ENCODE peak calls at places on chromosomes 3 and 15, in seven cellular contexts. One of them, this sample, is unnamed.

GRCh38 chr15:61700803-61701202 is 359.4 kb downstream of the VPS13C start:
- DNase-seq in foreskin keratinocyte: no peak
- DNase-seq in fibroblast of the aortic adventitia: no peak
- DNase-seq in Calu3: no peak
- DNase-seq in AG04450: no peak
- DNase-seq in right atrium auricular region: no peak
- DNase-seq in left ventricle myocardium inferior: no peak
- DNase-seq in this sample: no peak

GRCh38 chr15:55007561-55007960 is 189.2 kb downstream of the RSL24D1 start:
- DNase-seq in foreskin keratinocyte: no peak
- DNase-seq in fibroblast of the aortic adventitia: no peak
- DNase-seq in Calu3: no peak
- DNase-seq in AG04450: no peak
- DNase-seq in right atrium auricular region: peak; percentile 69
- DNase-seq in left ventricle myocardium inferior: no peak
- DNase-seq in this sample: no peak

GRCh38 chr15:55196011-55196410 is 730 bp downstream of the RSL24D1 start:
- DNase-seq in foreskin keratinocyte: no peak
- DNase-seq in fibroblast of the aortic adventitia: peak; percentile 18
- DNase-seq in Calu3: no peak
- DNase-seq in AG04450: no peak
- DNase-seq in right atrium auricular region: no peak
- DNase-seq in left ventricle myocardium inferior: no peak
- DNase-seq in this sample: no peak

GRCh38 chr3:43223670-43224364 is 62.5 kb upstream of the SNRK start:
- DNase-seq in foreskin keratinocyte: no peak
- DNase-seq in fibroblast of the aortic adventitia: peak; percentile 46
- DNase-seq in Calu3: no peak
- DNase-seq in AG04450: no peak
- DNase-seq in right atrium auricular region: no peak
- DNase-seq in left ventricle myocardium inferior: no peak
- DNase-seq in this sample: no peak

GRCh38 chr3:56364665-56365064 is 103.6 kb downstream of the ERC2 start:
- DNase-seq in foreskin keratinocyte: no peak
- DNase-seq in fibroblast of the aortic adventitia: no peak
- DNase-seq in Calu3: no peak
- DNase-seq in AG04450: no peak
- DNase-seq in right atrium auricular region: no peak
- DNase-seq in left ventricle myocardium inferior: no peak
- DNase-seq in this sample: no peak

GRCh38 chr15:99409097-99409473 is 156.7 kb upstream of the MEF2A start:
- DNase-seq in foreskin keratinocyte: no peak
- DNase-seq in fibroblast of the aortic adventitia: peak; percentile 61
- DNase-seq in Calu3: peak; percentile 71
- DNase-seq in AG04450: no peak
- DNase-seq in right atrium auricular region: peak; percentile 78
- DNase-seq in left ventricle myocardium inferior: peak; percentile 67
- DNase-seq in this sample: no peak

GRCh38 chr3:131178710-131179375 is 152.2 kb downstream of the NEK11 start:
- DNase-seq in foreskin keratinocyte: no peak
- DNase-seq in fibroblast of the aortic adventitia: no peak
- DNase-seq in Calu3: no peak
- DNase-seq in AG04450: no peak
- DNase-seq in right atrium auricular region: no peak
- DNase-seq in left ventricle myocardium inferior: no peak
- DNase-seq in this sample: no peak

GRCh38 chr3:138842483-138843188 is 7.9 kb upstream of the PIK3CB start:
- DNase-seq in foreskin keratinocyte: no peak
- DNase-seq in fibroblast of the aortic adventitia: no peak
- DNase-seq in Calu3: no peak
- DNase-seq in AG04450: no peak
- DNase-seq in right atrium auricular region: no peak
- DNase-seq in left ventricle myocardium inferior: no peak
- DNase-seq in this sample: no peak

GRCh38 chr15:41411031-41411430 is 5.9 kb upstream of the RTF1 start:
- DNase-seq in foreskin keratinocyte: peak; percentile 43
- DNase-seq in fibroblast of the aortic adventitia: no peak
- DNase-seq in Calu3: no peak
- DNase-seq in AG04450: no peak
- DNase-seq in right atrium auricular region: no peak
- DNase-seq in left ventricle myocardium inferior: no peak
- DNase-seq in this sample: no peak

GRCh38 chr3:72756900-72757299 is 91.3 kb downstream of the SHQ1 start:
- DNase-seq in foreskin keratinocyte: no peak
- DNase-seq in fibroblast of the aortic adventitia: no peak
- DNase-seq in Calu3: no peak
- DNase-seq in AG04450: no peak
- DNase-seq in right atrium auricular region: no peak
- DNase-seq in left ventricle myocardium inferior: no peak
- DNase-seq in this sample: no peak

GRCh38 chr3:115808239-115808638 is 184.9 kb downstream of the GAP43 start:
- DNase-seq in foreskin keratinocyte: no peak
- DNase-seq in fibroblast of the aortic adventitia: peak; percentile 19
- DNase-seq in Calu3: no peak
- DNase-seq in AG04450: no peak
- DNase-seq in right atrium auricular region: no peak
- DNase-seq in left ventricle myocardium inferior: no peak
- DNase-seq in this sample: no peak

GRCh38 chr15:45181491-45182285 is 6.1 kb downstream of the SHF start:
- DNase-seq in foreskin keratinocyte: no peak
- DNase-seq in fibroblast of the aortic adventitia: no peak
- DNase-seq in Calu3: no peak
- DNase-seq in AG04450: no peak
- DNase-seq in right atrium auricular region: no peak
- DNase-seq in left ventricle myocardium inferior: no peak
- DNase-seq in this sample: no peak

GRCh38 chr3:154224366-154224765 is 99.9 kb downstream of the DHX36 start:
- DNase-seq in foreskin keratinocyte: no peak
- DNase-seq in fibroblast of the aortic adventitia: no peak
- DNase-seq in Calu3: no peak
- DNase-seq in AG04450: no peak
- DNase-seq in right atrium auricular region: no peak
- DNase-seq in left ventricle myocardium inferior: no peak
- DNase-seq in this sample: no peak

GRCh38 chr15:78763796-78764241 is 47.4 kb downstream of the ADAMTS7 start:
- DNase-seq in foreskin keratinocyte: no peak
- DNase-seq in fibroblast of the aortic adventitia: no peak
- DNase-seq in Calu3: no peak
- DNase-seq in AG04450: no peak
- DNase-seq in right atrium auricular region: peak; percentile 57
- DNase-seq in left ventricle myocardium inferior: no peak
- DNase-seq in this sample: no peak

GRCh38 chr15:61748529-61748928 is 311.7 kb downstream of the VPS13C start:
- DNase-seq in foreskin keratinocyte: peak; percentile 72
- DNase-seq in fibroblast of the aortic adventitia: no peak
- DNase-seq in Calu3: no peak
- DNase-seq in AG04450: no peak
- DNase-seq in right atrium auricular region: no peak
- DNase-seq in left ventricle myocardium inferior: no peak
- DNase-seq in this sample: no peak

GRCh38 chr3:100796556-100796955 is 87.3 kb downstream of the TFG start:
- DNase-seq in foreskin keratinocyte: no peak
- DNase-seq in fibroblast of the aortic adventitia: peak; percentile 47
- DNase-seq in Calu3: no peak
- DNase-seq in AG04450: no peak
- DNase-seq in right atrium auricular region: no peak
- DNase-seq in left ventricle myocardium inferior: no peak
- DNase-seq in this sample: no peak

GRCh38 chr3:24185738-24186384 is 240.8 kb downstream of the NR1D2 start:
- DNase-seq in foreskin keratinocyte: peak; percentile 37
- DNase-seq in fibroblast of the aortic adventitia: peak; percentile 88
- DNase-seq in Calu3: peak; percentile 43
- DNase-seq in AG04450: peak; percentile 26
- DNase-seq in right atrium auricular region: no peak
- DNase-seq in left ventricle myocardium inferior: no peak
- DNase-seq in this sample: no peak

GRCh38 chr3:188202358-188203138 is 48.6 kb downstream of the LPP start:
- DNase-seq in foreskin keratinocyte: no peak
- DNase-seq in fibroblast of the aortic adventitia: no peak
- DNase-seq in Calu3: no peak
- DNase-seq in AG04450: no peak
- DNase-seq in right atrium auricular region: peak; percentile 54
- DNase-seq in left ventricle myocardium inferior: no peak
- DNase-seq in this sample: no peak

GRCh38 chr3:11002456-11002855 is 9.9 kb downstream of the SLC6A1 start:
- DNase-seq in foreskin keratinocyte: no peak
- DNase-seq in fibroblast of the aortic adventitia: no peak
- DNase-seq in Calu3: peak; percentile 20
- DNase-seq in AG04450: no peak
- DNase-seq in right atrium auricular region: no peak
- DNase-seq in left ventricle myocardium inferior: no peak
- DNase-seq in this sample: no peak

GRCh38 chr3:20066848-20067617 is 26.8 kb downstream of the KAT2B start:
- DNase-seq in foreskin keratinocyte: peak; percentile 52
- DNase-seq in fibroblast of the aortic adventitia: peak; percentile 59
- DNase-seq in Calu3: no peak
- DNase-seq in AG04450: no peak
- DNase-seq in right atrium auricular region: no peak
- DNase-seq in left ventricle myocardium inferior: peak; percentile 41
- DNase-seq in this sample: no peak

GRCh38 chr3:4750306-4751056 is 228.8 kb upstream of the BHLHE40 start:
- DNase-seq in foreskin keratinocyte: peak; percentile 71
- DNase-seq in fibroblast of the aortic adventitia: no peak
- DNase-seq in Calu3: no peak
- DNase-seq in AG04450: no peak
- DNase-seq in right atrium auricular region: no peak
- DNase-seq in left ventricle myocardium inferior: no peak
- DNase-seq in this sample: no peak

GRCh38 chr3:101825904-101826445 is 23.3 kb upstream of the NFKBIZ start:
- DNase-seq in foreskin keratinocyte: no peak
- DNase-seq in fibroblast of the aortic adventitia: no peak
- DNase-seq in Calu3: no peak
- DNase-seq in AG04450: no peak
- DNase-seq in right atrium auricular region: no peak
- DNase-seq in left ventricle myocardium inferior: no peak
- DNase-seq in this sample: no peak

GRCh38 chr3:101823525-101823924 is 25.8 kb upstream of the NFKBIZ start:
- DNase-seq in foreskin keratinocyte: no peak
- DNase-seq in fibroblast of the aortic adventitia: peak; percentile 39
- DNase-seq in Calu3: no peak
- DNase-seq in AG04450: no peak
- DNase-seq in right atrium auricular region: no peak
- DNase-seq in left ventricle myocardium inferior: no peak
- DNase-seq in this sample: no peak

GRCh38 chr3:101821503-101821902 is 27.8 kb upstream of the NFKBIZ start:
- DNase-seq in foreskin keratinocyte: no peak
- DNase-seq in fibroblast of the aortic adventitia: no peak
- DNase-seq in Calu3: no peak
- DNase-seq in AG04450: no peak
- DNase-seq in right atrium auricular region: no peak
- DNase-seq in left ventricle myocardium inferior: no peak
- DNase-seq in this sample: no peak

GRCh38 chr3:101827211-101828174 is 21.8 kb upstream of the NFKBIZ start:
- DNase-seq in foreskin keratinocyte: no peak
- DNase-seq in fibroblast of the aortic adventitia: peak; percentile 77
- DNase-seq in Calu3: peak; percentile 55
- DNase-seq in AG04450: no peak
- DNase-seq in right atrium auricular region: peak; percentile 83
- DNase-seq in left ventricle myocardium inferior: peak; percentile 67
- DNase-seq in this sample: peak; percentile 78

GRCh38 chr3:101824691-101825090 is 24.6 kb upstream of the NFKBIZ start:
- DNase-seq in foreskin keratinocyte: no peak
- DNase-seq in fibroblast of the aortic adventitia: peak; percentile 50
- DNase-seq in Calu3: no peak
- DNase-seq in AG04450: no peak
- DNase-seq in right atrium auricular region: no peak
- DNase-seq in left ventricle myocardium inferior: no peak
- DNase-seq in this sample: no peak
- TF ChIP-seq CTCF in foreskin keratinocyte: no peak
- TF ChIP-seq CTCF in fibroblast of the aortic adventitia: no peak
- TF ChIP-seq CTCF in Calu3: no peak
- TF ChIP-seq CTCF in AG04450: no peak
- TF ChIP-seq CTCF in right atrium auricular region: no peak
- TF ChIP-seq CTCF in left ventricle myocardium inferior: no peak
- TF ChIP-seq CTCF in this sample: no peak

DNA sequence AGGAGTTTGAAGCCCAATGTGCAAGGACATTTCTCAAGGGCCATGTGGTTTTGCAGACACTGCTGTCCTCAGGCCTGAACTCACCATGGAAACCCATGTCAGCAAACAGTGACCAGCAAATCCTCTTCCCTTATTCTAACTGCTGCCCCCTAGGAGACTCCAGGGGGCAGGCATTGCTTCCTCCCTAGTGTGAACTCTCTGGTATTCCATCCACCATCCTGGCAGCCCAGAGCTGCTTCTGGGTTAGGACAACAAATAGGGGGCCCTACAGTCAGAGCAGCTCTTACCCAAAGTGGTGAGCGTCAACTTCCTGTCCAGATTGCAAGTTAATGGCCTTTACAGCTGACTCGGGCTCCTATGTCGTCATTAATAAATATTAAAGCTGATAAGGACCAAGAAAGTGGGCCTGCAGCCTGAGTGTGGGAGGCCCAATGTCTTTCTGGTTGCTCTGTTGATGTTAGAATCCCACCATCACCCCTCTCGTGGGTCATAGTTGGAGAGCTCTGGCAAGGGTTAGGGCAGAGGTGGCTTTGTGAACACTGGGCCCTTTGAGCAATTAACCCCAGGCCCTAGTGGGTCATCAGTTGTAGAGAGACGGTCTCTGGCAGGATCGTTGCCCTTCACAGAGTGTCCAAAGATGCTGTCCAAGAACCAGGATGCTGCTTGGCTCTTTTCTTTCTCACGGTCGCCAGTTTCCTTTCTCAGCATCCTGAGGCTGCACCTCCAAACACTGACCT is 41.5 kb downstream of the TGM4 start:
- DNase-seq in foreskin keratinocyte: no peak
- DNase-seq in fibroblast of the aortic adventitia: peak; percentile 10
- DNase-seq in Calu3: no peak
- DNase-seq in AG04450: no peak
- DNase-seq in right atrium auricular region: no peak
- DNase-seq in left ventricle myocardium inferior: no peak
- DNase-seq in this sample: no peak
- TF ChIP-seq CTCF in foreskin keratinocyte: peak; percentile 22
- TF ChIP-seq CTCF in fibroblast of the aortic adventitia: no peak
- TF ChIP-seq CTCF in Calu3: no peak
- TF ChIP-seq CTCF in AG04450: peak; percentile 8
- TF ChIP-seq CTCF in right atrium auricular region: no peak
- TF ChIP-seq CTCF in left ventricle myocardium inferior: no peak
- TF ChIP-seq CTCF in this sample: no peak

DNA sequence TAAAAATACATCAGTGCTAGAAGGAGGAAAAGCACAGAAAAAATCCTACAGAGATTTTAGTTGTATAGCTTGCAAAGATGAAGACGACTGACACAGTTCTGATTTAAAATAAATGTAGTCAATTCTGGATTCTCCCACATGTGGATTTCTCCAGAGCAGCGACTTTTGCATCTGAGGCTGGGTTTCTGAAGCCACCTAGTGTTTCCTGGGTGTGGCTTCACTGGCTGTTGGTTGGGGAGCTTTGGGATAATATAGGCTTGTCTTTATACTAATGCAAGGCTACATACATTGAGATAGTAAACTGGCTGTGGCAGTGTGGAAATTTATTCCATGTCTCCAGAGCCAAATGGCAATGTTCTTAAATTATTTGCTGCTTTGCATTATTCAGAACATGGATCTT is 158.1 kb upstream of the FEZF2 start:
- DNase-seq in foreskin keratinocyte: no peak
- DNase-seq in fibroblast of the aortic adventitia: no peak
- DNase-seq in Calu3: no peak
- DNase-seq in AG04450: no peak
- DNase-seq in right atrium auricular region: no peak
- DNase-seq in left ventricle myocardium inferior: no peak
- DNase-seq in this sample: no peak
- TF ChIP-seq CTCF in foreskin keratinocyte: no peak
- TF ChIP-seq CTCF in fibroblast of the aortic adventitia: no peak
- TF ChIP-seq CTCF in Calu3: no peak
- TF ChIP-seq CTCF in AG04450: no peak
- TF ChIP-seq CTCF in right atrium auricular region: no peak
- TF ChIP-seq CTCF in left ventricle myocardium inferior: no peak
- TF ChIP-seq CTCF in this sample: no peak

GRCh38 chr3:2098398-2099027 is at the start of gene CNTN4:
- DNase-seq in foreskin keratinocyte: no peak
- DNase-seq in fibroblast of the aortic adventitia: no peak
- DNase-seq in Calu3: no peak
- DNase-seq in AG04450: no peak
- DNase-seq in right atrium auricular region: no peak
- DNase-seq in left ventricle myocardium inferior: peak; percentile 52
- DNase-seq in this sample: no peak
- TF ChIP-seq CTCF in foreskin keratinocyte: peak; percentile 21
- TF ChIP-seq CTCF in fibroblast of the aortic adventitia: no peak
- TF ChIP-seq CTCF in Calu3: no peak
- TF ChIP-seq CTCF in AG04450: no peak
- TF ChIP-seq CTCF in right atrium auricular region: no peak
- TF ChIP-seq CTCF in left ventricle myocardium inferior: peak; percentile 21
- TF ChIP-seq CTCF in this sample: no peak